ENCODE peak calls at places on chromosome 20, in seven cellular contexts. A is HepG2, V is esophagus muscularis mucosa, P is GM12892, T is GM23338, K is transverse colon, U is HCT116. Z is an unnamed sample.

GRCh38 chr20:62045529-62046277 is 20.0 kb downstream of the TAF4 start:
- DNase-seq in A (no peak), P (no peak), K (no peak), T (no peak), V (no peak), U (no peak), Z (no peak)

GRCh38 chr20:54669054-54669390 is 193.6 kb downstream of the DOK5 start:
- DNase-seq in U (no peak), A (no peak), P (no peak), K (no peak), T (no peak), V (no peak), Z (no peak)

GRCh38 chr20:23602699-23603098 is 3.0 kb downstream of the CST9 start:
- DNase-seq in P (no peak), T (no peak), U (no peak), A (no peak), V (peak; percentile 68), K (no peak), Z (no peak)

GRCh38 chr20:1950836-1951235 is 43.0 kb downstream of the PDYN start:
- DNase-seq in P (no peak), A (no peak), V (no peak), T (peak; percentile 56), U (no peak), K (no peak), Z (no peak)

GRCh38 chr20:3203315-3204123 is 963 bp downstream of the DDRGK1 start:
- DNase-seq in V (no peak), A (peak; percentile 50), P (no peak), T (peak; percentile 56), K (peak; percentile 37), U (no peak), Z (peak; percentile 33)

GRCh38 chr20:50721881-50722281 is 9.5 kb upstream of the PARD6B start:
- DNase-seq in V (no peak), A (no peak), U (no peak), P (no peak), T (no peak), K (no peak), Z (peak; percentile 31)

GRCh38 chr20:52168116-52168515 is 23.5 kb downstream of the ZFP64 start:
- DNase-seq in K (no peak), A (no peak), U (no peak), T (no peak), V (no peak), P (no peak), Z (no peak)

GRCh38 chr20:60638430-60639098 is 613.5 kb upstream of the CDH4 start:
- DNase-seq in P (no peak), U (no peak), V (no peak), K (no peak), T (no peak), A (no peak), Z (no peak)

GRCh38 chr20:32325706-32326506 is 32.2 kb upstream of the ASXL1 start:
- DNase-seq in T (no peak), A (peak; percentile 99), K (peak; percentile 49), V (no peak), U (peak; percentile 51), P (no peak), Z (peak; percentile 60)

GRCh38 chr20:51228763-51229162 is 205.9 kb upstream of the KCNG1 start:
- DNase-seq in U (no peak), P (no peak), K (no peak), V (no peak), T (no peak), A (no peak), Z (no peak)

GRCh38 chr20:7094438-7094997 is 327.0 kb downstream of the BMP2 start:
- DNase-seq in V (no peak), P (no peak), K (peak; percentile 41), U (peak; percentile 4), A (peak; percentile 43), T (peak; percentile 65), Z (no peak)

GRCh38 chr20:34111057-34111711 is 859 bp downstream of the EIF2S2 start:
- DNase-seq in P (no peak), K (peak; percentile 18), T (peak; percentile 13), V (no peak), A (no peak), U (no peak), Z (no peak)

GRCh38 chr20:33791959-33792597 is 19.1 kb upstream of the CHMP4B start:
- DNase-seq in A (peak; percentile 61), U (no peak), K (peak; percentile 69), T (peak; percentile 70), P (peak; percentile 56), V (no peak), Z (peak; percentile 51)

GRCh38 chr20:23161968-23162696 is 76.0 kb upstream of the CD93 start:
- DNase-seq in K (peak; percentile 93), A (peak; percentile 73), U (no peak), P (no peak), T (no peak), V (peak; percentile 93), Z (peak; percentile 94)

GRCh38 chr20:31590717-31591225 is 14.3 kb upstream of the ID1 start:
- DNase-seq in K (no peak), P (no peak), T (peak; percentile 67), A (no peak), U (no peak), V (no peak), Z (no peak)

GRCh38 chr20:58899518-58899917 is 47.0 kb downstream of the GNAS start:
- DNase-seq in T (no peak), V (no peak), U (no peak), K (no peak), P (no peak), A (no peak), Z (no peak)

GRCh38 chr20:38473353-38473795 is 731 bp downstream of the RALGAPB start:
- DNase-seq in P (no peak), A (peak; percentile 67), T (no peak), V (no peak), U (no peak), K (no peak), Z (peak; percentile 28)

GRCh38 chr20:36804425-36804824 is 30.9 kb upstream of the DSN1 start:
- DNase-seq in K (no peak), U (no peak), P (no peak), A (no peak), T (no peak), V (no peak), Z (no peak)

GRCh38 chr20:23340524-23340923 is 10.1 kb upstream of the NXT1 start:
- DNase-seq in T (peak; percentile 80), P (peak; percentile 34), V (no peak), K (peak; percentile 45), U (peak; percentile 54), A (peak; percentile 77), Z (peak; percentile 67)

GRCh38 chr20:44549123-44549522 is 27.3 kb upstream of the SERINC3 start:
- DNase-seq in V (no peak), A (no peak), P (no peak), T (no peak), U (no peak), K (no peak), Z (no peak)

GRCh38 chr20:44552039-44552438 is 30.2 kb upstream of the SERINC3 start:
- DNase-seq in A (peak; percentile 45), V (no peak), T (no peak), P (no peak), U (no peak), K (no peak), Z (no peak)

GRCh38 chr20:44552568-44552949 is 29.8 kb upstream of the PKIG start:
- DNase-seq in T (no peak), A (no peak), K (no peak), V (no peak), P (no peak), U (no peak), Z (no peak)

GRCh38 chr20:44548171-44548678 is 26.4 kb upstream of the SERINC3 start:
- DNase-seq in A (no peak), T (no peak), U (no peak), K (no peak), P (no peak), V (no peak), Z (no peak)

DNA sequence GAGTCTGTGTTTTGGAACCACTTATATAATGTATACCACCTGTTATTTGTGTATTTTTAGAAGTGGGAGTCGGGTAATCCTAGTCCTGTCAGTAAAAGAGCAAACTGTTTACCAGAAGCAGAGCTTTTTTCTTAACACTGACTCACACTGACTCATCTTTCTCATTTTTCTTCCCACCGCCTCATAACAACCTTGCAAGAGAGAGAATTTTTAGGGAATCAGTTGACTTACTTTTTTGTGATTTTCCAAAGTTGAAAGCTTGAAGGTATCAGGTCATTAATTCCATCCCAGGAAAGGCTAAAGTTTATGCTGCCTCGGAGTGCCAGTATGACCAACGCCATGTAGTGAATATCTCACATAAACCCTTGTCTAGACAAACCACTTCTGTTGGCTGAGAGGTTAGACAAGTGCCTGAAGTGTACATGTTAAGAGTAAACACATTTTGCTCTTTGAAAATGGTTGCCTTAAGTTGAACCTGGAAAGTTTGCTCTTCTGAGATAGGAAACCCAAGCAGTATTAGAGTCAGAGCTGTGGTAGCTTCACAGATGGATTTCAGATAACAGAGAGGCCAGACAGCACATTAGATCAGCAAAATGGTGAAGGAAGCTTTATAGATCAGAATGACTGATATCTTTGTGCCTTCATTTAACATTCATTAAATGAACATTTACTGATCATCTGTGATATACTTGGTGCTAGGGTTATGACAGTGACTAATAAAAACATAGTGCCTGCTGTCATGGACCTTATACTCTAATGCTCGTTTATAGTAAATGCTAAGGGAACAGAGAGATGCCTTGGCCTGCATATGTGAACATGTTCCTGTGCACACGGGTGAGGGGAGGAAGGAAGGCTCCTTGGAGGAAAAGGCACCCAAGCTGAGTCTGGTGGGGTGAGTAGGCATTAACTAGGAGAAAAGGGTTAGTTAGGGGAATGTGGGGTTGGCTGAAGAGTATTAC is 29.1 kb upstream of the PKIG start:
- DNase-seq in A (peak; percentile 39), U (no peak), K (no peak), P (no peak), V (no peak), T (no peak), Z (no peak)
- TF ChIP-seq POLR2AphosphoS5 in A (no peak), U (no peak), K (no peak), P (no peak), V (no peak), T (no peak), Z (no peak)

GRCh38 chr20:63216041-63216848 is at the start of gene YTHDF1:
- DNase-seq in V (peak; percentile 98), T (peak; percentile 96), K (peak; percentile 98), A (peak; percentile 96), P (peak; percentile 100), U (peak; percentile 84), Z (peak; percentile 98)
- TF ChIP-seq POLR2AphosphoS5 in V (peak; percentile 95), T (peak; percentile 83), K (peak; percentile 78), A (peak; percentile 85), P (peak; percentile 36), U (peak; percentile 85), Z (peak; percentile 96)

DNA sequence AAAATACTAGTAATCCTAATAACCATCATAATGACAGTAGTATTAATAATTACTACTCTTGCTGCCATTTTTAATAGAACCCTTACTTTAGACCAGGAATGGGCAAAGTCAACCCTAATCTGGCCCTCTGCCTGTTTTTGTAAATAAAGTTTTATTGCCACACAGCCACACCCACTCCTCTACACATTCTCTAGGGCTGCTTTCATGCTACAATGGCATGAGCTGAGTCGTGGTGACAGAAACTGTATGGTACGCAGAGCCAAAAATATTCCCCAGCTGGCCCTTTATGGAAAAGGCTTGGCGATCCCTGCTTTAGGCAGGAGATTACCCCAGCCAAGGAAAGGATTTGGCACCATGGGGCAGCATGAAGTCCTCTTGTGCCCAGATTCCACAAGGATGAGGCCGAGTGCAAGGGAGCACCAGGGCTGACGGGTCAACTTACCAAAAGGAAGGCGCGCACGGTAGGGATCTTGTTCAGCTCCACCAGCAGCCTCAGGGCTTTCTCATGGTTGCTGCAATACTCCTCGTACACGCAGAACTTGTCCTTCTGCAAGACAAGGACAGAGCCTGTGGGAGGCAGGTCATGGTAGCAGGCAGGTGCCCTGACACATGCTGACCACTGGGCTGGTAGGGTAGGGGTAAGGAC is 93.6 kb downstream of the PREX1 start:
- DNase-seq in P (no peak), K (no peak), A (no peak), T (no peak), U (no peak), V (no peak), Z (no peak)
- TF ChIP-seq POLR2AphosphoS5 in P (no peak), K (no peak), A (no peak), T (no peak), U (no peak), V (no peak), Z (no peak)

GRCh38 chr20:46689754-46690085 is 476 bp upstream of the TP53RK start:
- DNase-seq in V (no peak), K (no peak), U (no peak), P (no peak), A (no peak), T (no peak), Z (no peak)
- TF ChIP-seq POLR2AphosphoS5 in V (no peak), K (peak; percentile 5), U (peak; percentile 40), P (no peak), A (no peak), T (no peak), Z (no peak)

Z was measured in stomach.